ENCODE peak calls at places on chromosomes 12 and 14, in nine cellular contexts. One of them, this sample, is unnamed.

GRCh38 chr14:57976701-57977100 is 110.8 kb upstream of the SLC35F4 start:
- DNase-seq in hepatocyte: no peak
- DNase-seq in H1: no peak
- DNase-seq in HCT116: no peak
- DNase-seq in SK-N-SH: no peak
- DNase-seq in OCI-LY7: no peak
- DNase-seq in neural progenitor cell: no peak
- DNase-seq in PC-3: no peak
- DNase-seq in fibroblast of lung: no peak
- DNase-seq in this sample: no peak

GRCh38 chr14:76193696-76194095 is 42.0 kb downstream of the GPATCH2L start:
- DNase-seq in hepatocyte: no peak
- DNase-seq in H1: no peak
- DNase-seq in HCT116: no peak
- DNase-seq in SK-N-SH: no peak
- DNase-seq in OCI-LY7: no peak
- DNase-seq in neural progenitor cell: no peak
- DNase-seq in PC-3: peak; percentile 20
- DNase-seq in fibroblast of lung: no peak
- DNase-seq in this sample: peak; percentile 14

GRCh38 chr12:42140901-42141300 is 3.8 kb downstream of the GXYLT1 start:
- DNase-seq in hepatocyte: peak; percentile 43
- DNase-seq in H1: no peak
- DNase-seq in HCT116: no peak
- DNase-seq in SK-N-SH: no peak
- DNase-seq in OCI-LY7: no peak
- DNase-seq in neural progenitor cell: peak; percentile 25
- DNase-seq in PC-3: peak; percentile 62
- DNase-seq in fibroblast of lung: peak; percentile 12
- DNase-seq in this sample: peak; percentile 79

GRCh38 chr12:123364532-123365140 is at the start of gene SBNO1:
- DNase-seq in hepatocyte: peak; percentile 97
- DNase-seq in H1: no peak
- DNase-seq in HCT116: peak; percentile 75
- DNase-seq in SK-N-SH: peak; percentile 98
- DNase-seq in OCI-LY7: peak; percentile 95
- DNase-seq in neural progenitor cell: peak; percentile 97
- DNase-seq in PC-3: peak; percentile 92
- DNase-seq in fibroblast of lung: peak; percentile 91
- DNase-seq in this sample: peak; percentile 63

GRCh38 chr14:56322531-56322930 is 204.3 kb downstream of the PELI2 start:
- DNase-seq in hepatocyte: no peak
- DNase-seq in H1: no peak
- DNase-seq in HCT116: no peak
- DNase-seq in SK-N-SH: no peak
- DNase-seq in OCI-LY7: no peak
- DNase-seq in neural progenitor cell: no peak
- DNase-seq in PC-3: no peak
- DNase-seq in fibroblast of lung: peak; percentile 48
- DNase-seq in this sample: no peak

GRCh38 chr14:30015471-30015870 is 87.8 kb upstream of the PRKD1 start:
- DNase-seq in hepatocyte: no peak
- DNase-seq in H1: no peak
- DNase-seq in HCT116: no peak
- DNase-seq in SK-N-SH: no peak
- DNase-seq in OCI-LY7: no peak
- DNase-seq in neural progenitor cell: no peak
- DNase-seq in PC-3: no peak
- DNase-seq in fibroblast of lung: no peak
- DNase-seq in this sample: peak; percentile 5

GRCh38 chr12:18853570-18854366 is 115.8 kb downstream of the CAPZA3 start:
- DNase-seq in hepatocyte: no peak
- DNase-seq in H1: no peak
- DNase-seq in HCT116: no peak
- DNase-seq in SK-N-SH: no peak
- DNase-seq in OCI-LY7: no peak
- DNase-seq in neural progenitor cell: no peak
- DNase-seq in PC-3: no peak
- DNase-seq in fibroblast of lung: no peak
- DNase-seq in this sample: no peak

GRCh38 chr12:70733385-70733784 is 96.2 kb upstream of the PTPRB start:
- DNase-seq in hepatocyte: peak; percentile 79
- DNase-seq in H1: no peak
- DNase-seq in HCT116: peak; percentile 76
- DNase-seq in SK-N-SH: peak; percentile 69
- DNase-seq in OCI-LY7: peak; percentile 60
- DNase-seq in neural progenitor cell: peak; percentile 73
- DNase-seq in PC-3: peak; percentile 91
- DNase-seq in fibroblast of lung: peak; percentile 86
- DNase-seq in this sample: peak; percentile 37

GRCh38 chr14:86780461-86780860 is 1212.5 kb downstream of the GALC start:
- DNase-seq in hepatocyte: no peak
- DNase-seq in H1: no peak
- DNase-seq in HCT116: no peak
- DNase-seq in SK-N-SH: no peak
- DNase-seq in OCI-LY7: no peak
- DNase-seq in neural progenitor cell: no peak
- DNase-seq in PC-3: no peak
- DNase-seq in fibroblast of lung: no peak
- DNase-seq in this sample: no peak

GRCh38 chr12:48686037-48686595 is 4.1 kb upstream of the KANSL2 start:
- DNase-seq in hepatocyte: no peak
- DNase-seq in H1: no peak
- DNase-seq in HCT116: no peak
- DNase-seq in SK-N-SH: no peak
- DNase-seq in OCI-LY7: no peak
- DNase-seq in neural progenitor cell: no peak
- DNase-seq in PC-3: no peak
- DNase-seq in fibroblast of lung: no peak
- DNase-seq in this sample: no peak

GRCh38 chr14:69424139-69424923 is 25.8 kb downstream of the SLC39A9 start:
- DNase-seq in hepatocyte: no peak
- DNase-seq in H1: no peak
- DNase-seq in HCT116: no peak
- DNase-seq in SK-N-SH: no peak
- DNase-seq in OCI-LY7: no peak
- DNase-seq in neural progenitor cell: no peak
- DNase-seq in PC-3: peak; percentile 64
- DNase-seq in fibroblast of lung: peak; percentile 12
- DNase-seq in this sample: peak; percentile 37

GRCh38 chr12:42741771-42742510 is 152.4 kb upstream of the PRICKLE1 start:
- DNase-seq in hepatocyte: no peak
- DNase-seq in H1: no peak
- DNase-seq in HCT116: no peak
- DNase-seq in SK-N-SH: no peak
- DNase-seq in OCI-LY7: no peak
- DNase-seq in neural progenitor cell: no peak
- DNase-seq in PC-3: peak; percentile 79
- DNase-seq in fibroblast of lung: peak; percentile 75
- DNase-seq in this sample: peak; percentile 84

GRCh38 chr14:93946506-93947170 is 19.5 kb downstream of the FAM181A start:
- DNase-seq in hepatocyte: peak; percentile 63
- DNase-seq in H1: no peak
- DNase-seq in HCT116: no peak
- DNase-seq in SK-N-SH: no peak
- DNase-seq in OCI-LY7: no peak
- DNase-seq in neural progenitor cell: no peak
- DNase-seq in PC-3: no peak
- DNase-seq in fibroblast of lung: no peak
- DNase-seq in this sample: peak; percentile 37

GRCh38 chr12:42792265-42792664 is 202.7 kb upstream of the PRICKLE1 start:
- DNase-seq in hepatocyte: no peak
- DNase-seq in H1: no peak
- DNase-seq in HCT116: no peak
- DNase-seq in SK-N-SH: no peak
- DNase-seq in OCI-LY7: no peak
- DNase-seq in neural progenitor cell: no peak
- DNase-seq in PC-3: no peak
- DNase-seq in fibroblast of lung: no peak
- DNase-seq in this sample: no peak

GRCh38 chr14:62076825-62077660 is 314.8 kb downstream of the SNAPC1 start:
- DNase-seq in hepatocyte: no peak
- DNase-seq in H1: no peak
- DNase-seq in HCT116: no peak
- DNase-seq in SK-N-SH: no peak
- DNase-seq in OCI-LY7: no peak
- DNase-seq in neural progenitor cell: peak; percentile 21
- DNase-seq in PC-3: no peak
- DNase-seq in fibroblast of lung: no peak
- DNase-seq in this sample: no peak

GRCh38 chr12:131930510-131930909 is 1.4 kb downstream of the PUS1 start:
- DNase-seq in hepatocyte: no peak
- DNase-seq in H1: no peak
- DNase-seq in HCT116: no peak
- DNase-seq in SK-N-SH: no peak
- DNase-seq in OCI-LY7: no peak
- DNase-seq in neural progenitor cell: no peak
- DNase-seq in PC-3: no peak
- DNase-seq in fibroblast of lung: no peak
- DNase-seq in this sample: no peak

GRCh38 chr12:131927110-131928079 is 1.7 kb upstream of the PUS1 start:
- DNase-seq in hepatocyte: no peak
- DNase-seq in H1: no peak
- DNase-seq in HCT116: no peak
- DNase-seq in SK-N-SH: peak; percentile 16
- DNase-seq in OCI-LY7: no peak
- DNase-seq in neural progenitor cell: no peak
- DNase-seq in PC-3: no peak
- DNase-seq in fibroblast of lung: no peak
- DNase-seq in this sample: no peak

GRCh38 chr12:131929530-131930456 is 717 bp downstream of the PUS1 start:
- DNase-seq in hepatocyte: peak; percentile 50
- DNase-seq in H1: no peak
- DNase-seq in HCT116: no peak
- DNase-seq in SK-N-SH: peak; percentile 73
- DNase-seq in OCI-LY7: peak; percentile 84
- DNase-seq in neural progenitor cell: peak; percentile 71
- DNase-seq in PC-3: peak; percentile 37
- DNase-seq in fibroblast of lung: no peak
- DNase-seq in this sample: no peak

GRCh38 chr12:131928765-131929529 is at the start of gene PUS1:
- DNase-seq in hepatocyte: peak; percentile 96
- DNase-seq in H1: peak; percentile 93
- DNase-seq in HCT116: peak; percentile 86
- DNase-seq in SK-N-SH: peak; percentile 100
- DNase-seq in OCI-LY7: peak; percentile 95
- DNase-seq in neural progenitor cell: peak; percentile 98
- DNase-seq in PC-3: peak; percentile 96
- DNase-seq in fibroblast of lung: peak; percentile 93
- DNase-seq in this sample: peak; percentile 86

DNA sequence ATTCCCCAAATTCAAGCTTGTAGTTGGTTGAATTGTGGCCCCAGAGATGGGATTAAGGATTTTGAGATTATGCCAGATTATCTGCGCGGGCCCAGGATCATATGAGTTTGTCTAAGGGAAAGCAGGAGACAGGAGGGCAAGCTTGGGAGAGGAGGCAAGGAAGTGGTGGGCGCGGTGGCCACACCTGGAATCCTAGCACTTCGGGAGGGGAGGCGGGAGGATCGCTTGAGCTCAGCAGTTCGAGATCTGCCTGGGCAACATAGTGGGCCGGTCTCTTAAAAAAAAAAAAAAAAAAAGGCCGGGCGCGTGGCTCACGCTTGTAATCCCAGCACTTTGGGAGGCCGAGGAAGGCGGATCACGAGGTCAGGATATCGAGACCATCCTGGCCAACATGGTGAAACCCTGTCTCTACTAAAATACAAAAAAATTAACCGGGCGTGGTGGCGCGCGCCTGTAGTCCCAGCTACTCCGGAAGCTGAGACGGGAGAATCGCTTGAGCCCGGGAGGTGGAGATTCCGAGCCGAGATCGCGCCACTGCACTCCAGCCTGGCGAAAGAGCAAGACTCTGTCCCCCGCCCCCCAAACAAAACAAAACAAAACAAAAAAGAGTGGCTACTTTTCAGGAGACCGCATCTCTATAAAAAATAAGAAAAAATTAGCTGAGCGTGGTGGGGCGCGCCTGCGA is 854 bp upstream of the PUS1 start:
- DNase-seq in hepatocyte: no peak
- DNase-seq in H1: no peak
- DNase-seq in HCT116: no peak
- DNase-seq in SK-N-SH: peak; percentile 10
- DNase-seq in OCI-LY7: no peak
- DNase-seq in neural progenitor cell: no peak
- DNase-seq in PC-3: peak; percentile 17
- DNase-seq in fibroblast of lung: peak; percentile 17
- DNase-seq in this sample: no peak
- H2AFZ ChIP-seq in hepatocyte: peak overlapping the region; percentile 100
- H2AFZ ChIP-seq in H1: no peak overlapping the region
- H2AFZ ChIP-seq in HCT116: peak overlapping the region; percentile 38
- H2AFZ ChIP-seq in SK-N-SH: peak overlapping the region; percentile 95
- H2AFZ ChIP-seq in OCI-LY7: peak overlapping the region; percentile 17
- H2AFZ ChIP-seq in neural progenitor cell: peak overlapping the region; percentile 20
- H2AFZ ChIP-seq in PC-3: peak overlapping the region; percentile 97
- H2AFZ ChIP-seq in fibroblast of lung: peak overlapping the region; percentile 61
- H2AFZ ChIP-seq in this sample: peak overlapping the region; percentile 83

GRCh38 chr12:121748218-121748570 is 35.6 kb downstream of the TMEM120B start:
- DNase-seq in hepatocyte: peak; percentile 30
- DNase-seq in H1: peak; percentile 65
- DNase-seq in HCT116: no peak
- DNase-seq in SK-N-SH: no peak
- DNase-seq in OCI-LY7: no peak
- DNase-seq in neural progenitor cell: no peak
- DNase-seq in PC-3: no peak
- DNase-seq in fibroblast of lung: no peak
- DNase-seq in this sample: no peak
- H3K27ac ChIP-seq in hepatocyte: peak overlapping the region; percentile 76
- H3K27ac ChIP-seq in H1: no peak overlapping the region
- H3K27ac ChIP-seq in HCT116: no peak overlapping the region
- H3K27ac ChIP-seq in SK-N-SH: no peak overlapping the region
- H3K27ac ChIP-seq in OCI-LY7: no peak overlapping the region
- H3K27ac ChIP-seq in neural progenitor cell: peak overlapping the region; percentile 67
- H3K27ac ChIP-seq in PC-3: peak overlapping the region; percentile 21
- H3K27ac ChIP-seq in fibroblast of lung: peak overlapping the region; percentile 88
- H3K27ac ChIP-seq in this sample: peak overlapping the region; percentile 81

GRCh38 chr14:103541944-103542544 is 13.0 kb downstream of the TRMT61A start:
- DNase-seq in hepatocyte: no peak
- DNase-seq in H1: no peak
- DNase-seq in HCT116: no peak
- DNase-seq in SK-N-SH: no peak
- DNase-seq in OCI-LY7: no peak
- DNase-seq in neural progenitor cell: peak; percentile 65
- DNase-seq in PC-3: no peak
- DNase-seq in fibroblast of lung: no peak
- DNase-seq in this sample: no peak
- TF ChIP-seq CTCF in hepatocyte: no peak
- TF ChIP-seq CTCF in H1: no peak
- TF ChIP-seq CTCF in HCT116: no peak
- TF ChIP-seq CTCF in SK-N-SH: no peak
- TF ChIP-seq CTCF in OCI-LY7: no peak
- TF ChIP-seq CTCF in neural progenitor cell: peak; percentile 6
- TF ChIP-seq CTCF in PC-3: no peak
- TF ChIP-seq CTCF in fibroblast of lung: no peak
- TF ChIP-seq CTCF in this sample: no peak

DNA sequence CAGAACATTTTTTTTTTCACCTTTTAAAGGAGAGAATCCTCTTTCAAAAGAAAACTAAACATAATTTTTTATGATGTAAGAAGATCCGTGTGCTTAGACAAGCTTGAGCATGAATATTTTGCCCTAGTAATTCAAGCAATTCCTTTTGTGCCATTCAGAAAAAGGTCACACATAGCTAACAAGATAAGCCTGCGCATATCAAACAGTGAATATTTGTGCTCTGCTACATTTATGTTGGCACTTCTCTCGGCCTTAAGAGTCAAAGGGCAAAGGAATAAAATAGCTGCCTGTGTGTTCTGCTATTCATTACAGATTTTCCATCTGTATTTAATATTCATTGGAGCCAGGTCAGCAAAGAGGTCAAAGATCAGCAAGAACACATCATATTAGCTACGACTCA is 163.4 kb downstream of the TMTC3 start:
- DNase-seq in hepatocyte: no peak
- DNase-seq in H1: no peak
- DNase-seq in HCT116: no peak
- DNase-seq in SK-N-SH: no peak
- DNase-seq in OCI-LY7: no peak
- DNase-seq in neural progenitor cell: no peak
- DNase-seq in PC-3: peak; percentile 3
- DNase-seq in fibroblast of lung: no peak
- DNase-seq in this sample: no peak
- H2AFZ ChIP-seq in hepatocyte: no peak overlapping the region
- H2AFZ ChIP-seq in H1: no peak overlapping the region
- H2AFZ ChIP-seq in HCT116: no peak overlapping the region
- H2AFZ ChIP-seq in SK-N-SH: peak overlapping the region; percentile 14
- H2AFZ ChIP-seq in OCI-LY7: no peak overlapping the region
- H2AFZ ChIP-seq in neural progenitor cell: no peak overlapping the region
- H2AFZ ChIP-seq in PC-3: no peak overlapping the region
- H2AFZ ChIP-seq in fibroblast of lung: no peak overlapping the region
- H2AFZ ChIP-seq in this sample: no peak overlapping the region

This sample was measured in astrocyte.